ENCODE peak calls at places on chromosomes 5 and 9, in nine cellular contexts. Z is SK-N-SH, L is Caco-2, R is A549, B is body of pancreas, H is fibroblast of the aortic adventitia, P is OCI-LY7, M is left ventricle myocardium inferior, G is BJ. T is an unnamed sample.

GRCh38 chr5:159220206-159220605 is 10.9 kb upstream of the RNF145 start:
- DNase-seq in Z (no peak), L (no peak), R (no peak), B (no peak), H (no peak), P (no peak), M (no peak), G (no peak), T (no peak)

GRCh38 chr5:168285696-168286095 is 5.7 kb upstream of the WWC1 start:
- DNase-seq in Z (no peak), L (no peak), R (no peak), B (no peak), H (no peak), P (no peak), M (no peak), G (no peak), T (no peak)

GRCh38 chr5:104977530-104977929 is 1414.9 kb upstream of the NUDT12 start:
- DNase-seq in Z (no peak), L (no peak), R (no peak), B (no peak), H (no peak), P (no peak), M (no peak), G (no peak), T (no peak)

GRCh38 chr5:151153766-151154272 is 3.8 kb downstream of the ANXA6 start:
- DNase-seq in Z (no peak), L (no peak), R (no peak), B (no peak), H (no peak), P (no peak), M (no peak), G (no peak), T (no peak)

GRCh38 chr9:22117511-22118388 is 108.6 kb upstream of the CDKN2B start:
- DNase-seq in Z (no peak), L (peak), R (no peak), B (no peak), H (peak), P (no peak), M (no peak), G (no peak), T (peak)

GRCh38 chr9:89594811-89595550 is 9.8 kb upstream of the GADD45G start:
- DNase-seq in Z (no peak), L (no peak), R (no peak), B (no peak), H (no peak), P (no peak), M (no peak), G (no peak), T (no peak)

GRCh38 chr5:95986001-95986400 is 24.4 kb upstream of the ELL2 start:
- DNase-seq in Z (no peak), L (no peak), R (no peak), B (no peak), H (peak), P (no peak), M (no peak), G (no peak), T (no peak)

GRCh38 chr9:123450096-123450495 is 94.1 kb downstream of the CRB2 start:
- DNase-seq in Z (no peak), L (no peak), R (no peak), B (no peak), H (no peak), P (no peak), M (no peak), G (no peak), T (no peak)

GRCh38 chr5:98941131-98941883 is 12.5 kb upstream of the CHD1 start:
- DNase-seq in Z (no peak), L (no peak), R (no peak), B (no peak), H (no peak), P (no peak), M (no peak), G (no peak), T (no peak)

GRCh38 chr9:94936411-94936810 is 209.9 kb downstream of the AOPEP start:
- DNase-seq in Z (no peak), L (no peak), R (no peak), B (no peak), H (peak), P (no peak), M (no peak), G (no peak), T (peak)

GRCh38 chr9:5843450-5844249 is 10.7 kb upstream of the ERMP1 start:
- DNase-seq in Z (peak), L (peak), R (peak), B (no peak), H (peak), P (no peak), M (no peak), G (no peak), T (no peak)

GRCh38 chr9:133968966-133969617 is 23.0 kb downstream of the VAV2 start:
- DNase-seq in Z (no peak), L (no peak), R (no peak), B (peak), H (no peak), P (no peak), M (no peak), G (no peak), T (no peak)

GRCh38 chr5:176570044-176570443 is 20.9 kb downstream of the CDHR2 start:
- DNase-seq in Z (no peak), L (no peak), R (no peak), B (no peak), H (peak), P (peak), M (no peak), G (no peak), T (peak)

GRCh38 chr9:98781588-98782383 is 14.6 kb downstream of the ANKS6 start:
- DNase-seq in Z (no peak), L (peak), R (peak), B (no peak), H (no peak), P (no peak), M (no peak), G (no peak), T (no peak)

GRCh38 chr9:93644397-93645088 is 68.2 kb downstream of the PHF2 start:
- DNase-seq in Z (no peak), L (no peak), R (no peak), B (no peak), H (no peak), P (no peak), M (no peak), G (no peak), T (no peak)

GRCh38 chr5:89729623-89730390 is 679.7 kb downstream of the CETN3 start:
- DNase-seq in Z (no peak), L (no peak), R (no peak), B (no peak), H (peak), P (no peak), M (no peak), G (no peak), T (peak)

GRCh38 chr5:72013741-72014703 is 93.3 kb upstream of the MAP1B start:
- DNase-seq in Z (no peak), L (no peak), R (no peak), B (peak), H (peak), P (no peak), M (no peak), G (no peak), T (peak)

GRCh38 chr5:180600554-180601041 is 9.3 kb upstream of the SCGB3A1 start:
- DNase-seq in Z (peak), L (no peak), R (no peak), B (no peak), H (no peak), P (no peak), M (no peak), G (no peak), T (no peak)

GRCh38 chr5:165892383-165892782 is 2387.0 kb downstream of the MAT2B start:
- DNase-seq in Z (no peak), L (no peak), R (no peak), B (no peak), H (no peak), P (no peak), M (no peak), G (no peak), T (no peak)

GRCh38 chr5:134018154-134018985 is 13.6 kb upstream of the VDAC1 start:
- DNase-seq in Z (no peak), L (peak), R (peak), B (peak), H (peak), P (no peak), M (no peak), G (no peak), T (peak)

GRCh38 chr5:117621921-117622320 is 1047.3 kb upstream of the SEMA6A start:
- DNase-seq in Z (no peak), L (no peak), R (no peak), B (no peak), H (no peak), P (no peak), M (no peak), G (no peak), T (no peak)

GRCh38 chr5:105688227-105688807 is 1982.4 kb downstream of the EFNA5 start:
- DNase-seq in Z (peak), L (no peak), R (no peak), B (no peak), H (no peak), P (no peak), M (no peak), G (no peak), T (no peak)

GRCh38 chr5:130871346-130872086 is 293.5 kb downstream of the HINT1 start:
- DNase-seq in Z (peak), L (no peak), R (peak), B (no peak), H (peak), P (peak), M (peak), G (peak), T (peak)
- TF ChIP-seq CTCF in Z (peak), L (peak), R (peak), B (peak), H (peak), P (peak), M (peak), G (peak), T (peak)

GRCh38 chr5:25439025-25439424 is 794.2 kb upstream of the CDH10 start:
- DNase-seq in Z (no peak), L (no peak), R (no peak), B (no peak), H (no peak), P (no peak), M (no peak), G (no peak), T (no peak)
- H3K4me3 ChIP-seq in Z (no peak), L (no peak), R (no peak), B (no peak), H (no peak), P (no peak), M (no peak), G (no peak), T (no peak)

GRCh38 chr5:86170194-86170593 is 447.5 kb upstream of the COX7C start:
- DNase-seq in Z (no peak), L (no peak), R (no peak), B (no peak), H (no peak), P (no peak), M (no peak), G (no peak), T (no peak)

GRCh38 chr5:86175224-86175623 is 442.5 kb upstream of the COX7C start:
- DNase-seq in Z (no peak), L (no peak), R (no peak), B (no peak), H (no peak), P (no peak), M (no peak), G (no peak), T (no peak)
- TF ChIP-seq CTCF in Z (no peak), L (no peak), R (no peak), B (no peak), H (no peak), P (no peak), M (no peak), G (no peak), T (no peak)

GRCh38 chr5:34682926-34683623 is 26.9 kb downstream of the RAI14 start:
- DNase-seq in Z (no peak), L (no peak), R (peak), B (peak), H (peak), P (no peak), M (no peak), G (no peak), T (peak)
- H3K4me3 ChIP-seq in Z (no peak), L (no peak), R (no peak), B (no peak), H (no peak), P (no peak), M (no peak), G (no peak), T (no peak)